ENCODE peak calls at places on chromosomes 13 and 19, in seven cellular contexts. W, R, G, Q, F, N and U are unnamed samples.

GRCh38 chr19:41877490-41877876 is 404 bp downstream of the CD79A start:
- DNase-seq in W (no peak), R (no peak), G (no peak), Q (no peak), F (no peak), N (no peak), U (no peak)

GRCh38 chr19:38283261-38283660 is 18.9 kb downstream of the SPINT2 start:
- DNase-seq in W (no peak), R (no peak), G (no peak), Q (no peak), F (no peak), N (no peak), U (no peak)

GRCh38 chr19:50494186-50495019 is 16.6 kb downstream of the JOSD2 start:
- DNase-seq in W (no peak), R (no peak), G (no peak), Q (no peak), F (no peak), N (peak; percentile 16), U (no peak)

GRCh38 chr19:1725100-1726064 is 27.9 kb upstream of the ONECUT3 start:
- DNase-seq in W (no peak), R (peak; percentile 53), G (peak; percentile 16), Q (no peak), F (peak; percentile 82), N (peak; percentile 50), U (no peak)

GRCh38 chr19:7494416-7495098 is 5.7 kb upstream of the PEX11G start:
- DNase-seq in W (no peak), R (peak; percentile 93), G (no peak), Q (no peak), F (no peak), N (peak; percentile 40), U (no peak)

GRCh38 chr19:45955905-45956608 is 17.6 kb downstream of the NOVA2 start:
- DNase-seq in W (no peak), R (no peak), G (no peak), Q (no peak), F (no peak), N (peak; percentile 41), U (no peak)

GRCh38 chr19:50349277-50350057 is 16.0 kb downstream of the NAPSA start:
- DNase-seq in W (no peak), R (no peak), G (no peak), Q (no peak), F (no peak), N (no peak), U (no peak)

GRCh38 chr19:49361438-49362047 is 673 bp downstream of the TEAD2 start:
- DNase-seq in W (peak; percentile 66), R (peak; percentile 93), G (no peak), Q (no peak), F (peak; percentile 70), N (peak; percentile 77), U (no peak)

GRCh38 chr13:76397413-76397812 is 488.8 kb downstream of the KCTD12 start:
- DNase-seq in W (no peak), R (no peak), G (no peak), Q (no peak), F (no peak), N (no peak), U (no peak)

GRCh38 chr13:22740264-22740663 is 440.5 kb upstream of the SGCG start:
- DNase-seq in W (no peak), R (no peak), G (peak; percentile 65), Q (no peak), F (peak; percentile 5), N (no peak), U (no peak)